ENCODE peak calls at places on chromosomes 7 and 10, in four cellular contexts. A is GM13976; P is HFF-Myc; Y is CD8-positive, alpha-beta T cell. E is an unnamed sample.

GRCh38 chr10:127983701-127984100 is 76.8 kb downstream of the PTPRE start:
- DNase-seq in A (no peak), P (no peak), Y (no peak), E (no peak)

GRCh38 chr10:91416339-91416868 is 6.3 kb downstream of the HECTD2 start:
- DNase-seq in A (no peak), P (no peak), Y (no peak), E (no peak)

GRCh38 chr7:157568071-157568784 is 231.4 kb downstream of the DNAJB6 start:
- DNase-seq in A (no peak), P (no peak), Y (no peak), E (no peak)

GRCh38 chr10:68628576-68629127 is 68.5 kb downstream of the TET1 start:
- DNase-seq in A (no peak), P (peak), Y (peak), E (no peak)

GRCh38 chr7:11615163-11615562 is 216.8 kb downstream of the THSD7A start:
- DNase-seq in A (no peak), P (no peak), Y (no peak), E (no peak)

GRCh38 chr7:135193615-135194081 is 17.7 kb downstream of the WDR91 start:
- DNase-seq in A (no peak), P (peak), Y (no peak), E (no peak)

GRCh38 chr7:44059219-44060090 is 5.9 kb downstream of the PGAM2 start:
- DNase-seq in A (peak), P (no peak), Y (no peak), E (no peak)

GRCh38 chr10:59362991-59363390 is 642 bp upstream of the FAM13C start:
- DNase-seq in A (no peak), P (no peak), Y (no peak), E (peak)

GRCh38 chr10:86001521-86001920 is 365.1 kb downstream of the GRID1 start:
- DNase-seq in A (no peak), P (no peak), Y (no peak), E (no peak)

GRCh38 chr10:78424721-78425120 is 391.1 kb downstream of the RPS24 start:
- DNase-seq in A (no peak), P (no peak), Y (no peak), E (no peak)

GRCh38 chr10:67520924-67521520 is 175.0 kb downstream of the CTNNA3 start:
- DNase-seq in A (peak), P (peak), Y (peak), E (no peak)

GRCh38 chr7:6607651-6608051 is 7.8 kb upstream of the ZNF853 start:
- DNase-seq in A (no peak), P (no peak), Y (no peak), E (no peak)

GRCh38 chr7:98963305-98963704 is 85.0 kb downstream of the TRRAP start:
- DNase-seq in A (no peak), P (no peak), Y (no peak), E (no peak)

GRCh38 chr10:132368881-132369635 is 27.9 kb upstream of the PWWP2B start:
- DNase-seq in A (no peak), P (no peak), Y (no peak), E (no peak)

GRCh38 chr7:141586878-141587277 is 35.7 kb downstream of the AGK start:
- DNase-seq in A (no peak), P (no peak), Y (no peak), E (no peak)

GRCh38 chr10:104043854-104044253 is 41.8 kb downstream of the COL17A1 start:
- DNase-seq in A (peak), P (no peak), Y (no peak), E (no peak)

GRCh38 chr7:22430457-22430856 is 69.5 kb downstream of the STEAP1B start:
- DNase-seq in A (no peak), P (no peak), Y (no peak), E (no peak)

GRCh38 chr10:69287181-69287580 is 8.9 kb downstream of the HK1 start:
- DNase-seq in A (no peak), P (no peak), Y (no peak), E (no peak)

GRCh38 chr7:4449263-4449662 is 232.8 kb upstream of the FOXK1 start:
- DNase-seq in A (no peak), P (no peak), Y (no peak), E (no peak)

GRCh38 chr10:5647507-5648240 is 18.7 kb downstream of the ASB13 start:
- DNase-seq in A (no peak), P (no peak), Y (no peak), E (no peak)

GRCh38 chr10:117933036-117933435 is 113.7 kb downstream of the RAB11FIP2 start:
- DNase-seq in A (no peak), P (no peak), Y (no peak), E (no peak)

GRCh38 chr7:86918245-86918644 is 141.2 kb downstream of the ELAPOR2 start:
- DNase-seq in A (no peak), P (no peak), Y (no peak), E (no peak)

GRCh38 chr10:112213836-112214235 is 30.3 kb upstream of the GPAM start:
- DNase-seq in A (no peak), P (no peak), Y (no peak), E (no peak)

GRCh38 chr7:114508096-114508495 is 93.5 kb downstream of the FOXP2 start:
- DNase-seq in A (no peak), P (no peak), Y (no peak), E (no peak)

GRCh38 chr10:117926491-117926890 is 120.2 kb downstream of the RAB11FIP2 start:
- DNase-seq in A (no peak), P (no peak), Y (no peak), E (no peak)

GRCh38 chr7:137932881-137933269 is 69.0 kb downstream of the CREB3L2 start:
- DNase-seq in A (no peak), P (no peak), Y (no peak), E (no peak)

GRCh38 chr10:63767512-63767911 is 246.3 kb downstream of the REEP3 start:
- DNase-seq in A (no peak), P (no peak), Y (no peak), E (no peak)

GRCh38 chr7:64618785-64619456 is 47.0 kb upstream of the ZNF107 start:
- DNase-seq in A (no peak), P (peak), Y (no peak), E (no peak)

GRCh38 chr10:129965418-129965793 is 1.3 kb upstream of the EBF3 start:
- DNase-seq in A (no peak), P (no peak), Y (no peak), E (no peak)

GRCh38 chr7:98826811-98827231 is 43.0 kb downstream of the TMEM130 start:
- DNase-seq in A (no peak), P (no peak), Y (no peak), E (no peak)

GRCh38 chr7:95055295-95055694 is 147.9 kb downstream of the PPP1R9A start:
- DNase-seq in A (no peak), P (no peak), Y (no peak), E (no peak)

GRCh38 chr10:70265032-70265689 is 18.6 kb downstream of the NPFFR1 start:
- DNase-seq in A (peak), P (no peak), Y (no peak), E (no peak)

GRCh38 chr10:650691-651615 is 38.5 kb downstream of the DIP2C start:
- DNase-seq in A (no peak), P (no peak), Y (no peak), E (no peak)

GRCh38 chr7:58086461-58086860 is 636.5 kb downstream of the ZNF716 start:
- DNase-seq in A (peak), P (no peak), Y (no peak), E (no peak)

GRCh38 chr7:30914611-30915601 is 3.3 kb downstream of the AQP1 start:
- DNase-seq in A (no peak), P (peak), Y (no peak), E (no peak)

GRCh38 chr10:127649642-127650041 is 87.3 kb upstream of the FOXI2 start:
- DNase-seq in A (no peak), P (no peak), Y (no peak), E (no peak)

GRCh38 chr7:32673275-32673983 is 178.1 kb downstream of the AVL9 start:
- DNase-seq in A (no peak), P (no peak), Y (no peak), E (no peak)

GRCh38 chr10:1152386-1153252 is 96.4 kb downstream of the WDR37 start:
- DNase-seq in A (no peak), P (no peak), Y (peak), E (no peak)

GRCh38 chr10:123236122-123236521 is 81.9 kb downstream of the BUB3 start:
- DNase-seq in A (no peak), P (no peak), Y (no peak), E (no peak)
- TF ChIP-seq CTCF in A (no peak), P (no peak), Y (no peak), E (no peak)

GRCh38 chr10:79929409-79929904 is 19.4 kb downstream of the SFTPD start:
- DNase-seq in A (peak), P (peak), Y (peak), E (peak)
- TF ChIP-seq CTCF in A (peak), P (peak), Y (peak), E (peak)

GRCh38 chr7:153385502-153385901 is 626.0 kb downstream of the ACTR3B start:
- DNase-seq in A (no peak), P (no peak), Y (no peak), E (no peak)

GRCh38 chr7:153380636-153381035 is 621.1 kb downstream of the ACTR3B start:
- DNase-seq in A (no peak), P (no peak), Y (no peak), E (no peak)

GRCh38 chr7:153386581-153386980 is 627.0 kb downstream of the ACTR3B start:
- DNase-seq in A (no peak), P (no peak), Y (no peak), E (no peak)

GRCh38 chr7:153382591-153383225 is 623.2 kb downstream of the ACTR3B start:
- DNase-seq in A (no peak), P (no peak), Y (no peak), E (no peak)

DNA sequence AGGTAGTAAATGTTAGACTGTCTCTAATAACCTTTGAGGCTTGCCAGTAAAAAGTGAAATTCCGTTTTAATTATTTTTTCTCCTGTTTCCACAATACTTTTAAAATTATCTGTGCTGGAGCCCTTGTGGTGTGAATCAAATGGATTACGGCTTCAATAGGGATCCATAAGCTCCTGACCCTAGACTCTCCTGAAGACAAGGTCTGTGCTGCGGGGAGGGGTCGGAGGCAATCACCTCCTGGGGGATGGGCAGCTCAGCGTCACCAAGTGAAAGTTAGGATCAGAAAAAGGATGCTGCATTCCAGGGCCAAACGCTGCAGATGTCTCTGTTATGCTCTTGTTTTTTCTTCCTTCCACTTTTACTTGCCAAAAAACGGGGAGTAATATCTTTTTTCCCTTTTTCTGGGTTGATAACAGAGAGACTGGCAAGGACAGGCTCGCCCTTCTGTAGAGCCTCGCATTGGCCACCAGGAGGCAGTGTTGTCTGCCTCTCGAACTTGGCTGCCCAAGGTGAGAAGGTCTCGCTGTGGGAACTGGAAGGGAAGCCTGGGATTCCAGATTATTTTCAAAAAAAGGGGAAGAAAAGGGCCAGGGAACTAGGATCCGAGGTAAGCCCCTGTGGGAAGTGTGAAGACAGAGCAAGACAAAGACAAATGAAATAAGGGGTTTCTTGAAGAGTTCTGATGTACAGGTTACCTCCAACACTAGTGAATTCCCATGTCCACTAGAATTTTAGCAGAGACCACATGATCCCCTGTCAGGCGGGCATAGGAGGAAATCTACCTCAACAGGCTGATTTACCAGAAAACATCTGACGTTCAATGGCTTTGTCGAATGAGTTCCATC is 621.9 kb downstream of the ACTR3B start:
- DNase-seq in A (peak), P (no peak), Y (no peak), E (no peak)
- TF ChIP-seq CTCF in A (peak), P (peak), Y (no peak), E (no peak)

DNA sequence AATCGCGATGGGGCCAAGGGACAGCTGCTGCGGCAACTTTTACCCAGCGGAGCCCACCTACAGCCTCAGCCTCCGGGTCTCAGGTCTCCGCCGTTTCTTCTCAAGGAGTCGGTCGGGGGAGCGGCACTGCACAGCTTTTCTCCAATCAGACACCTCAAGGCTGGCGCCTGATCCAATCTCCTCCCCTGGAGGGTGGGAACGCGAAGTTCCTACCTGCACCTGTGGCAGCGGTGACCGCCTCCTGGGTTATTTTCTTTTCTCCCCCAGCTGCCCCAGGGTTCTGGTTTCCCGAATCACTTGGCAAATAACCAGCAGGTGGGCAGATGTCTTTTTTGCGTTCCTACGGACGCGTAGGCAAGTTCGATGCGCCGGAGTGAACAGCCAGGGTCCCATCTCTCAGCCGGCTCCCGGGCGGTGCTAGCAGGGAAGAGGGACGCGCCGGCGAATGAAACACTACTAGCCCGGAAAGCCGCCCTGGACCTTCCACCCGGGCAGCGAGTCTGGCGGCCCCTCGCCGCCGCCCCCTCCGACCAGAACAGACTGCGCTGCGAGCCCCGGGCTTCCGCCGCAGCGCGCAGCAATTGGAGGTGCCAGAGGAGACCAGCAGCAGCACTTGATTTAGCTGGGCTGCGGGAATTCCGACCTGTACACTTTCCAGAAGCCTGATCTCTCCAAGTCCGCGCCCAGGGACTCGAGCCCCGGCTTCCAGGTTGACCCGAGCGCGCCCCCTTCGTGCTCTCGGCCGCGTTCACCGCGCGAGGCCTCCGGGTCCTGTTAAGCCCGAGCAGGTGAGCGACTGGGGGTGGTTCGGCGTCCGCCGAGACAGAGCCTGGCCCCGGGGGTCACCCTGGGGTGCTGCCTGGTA is at the start of gene PRR15:
- DNase-seq in A (peak), P (no peak), Y (no peak), E (peak)
- TF ChIP-seq CTCF in A (no peak), P (no peak), Y (no peak), E (peak)